ENCODE peak calls at places on chromosomes 7 and 10, in seven cellular contexts. One of them, this sample, is unnamed.

GRCh38 chr7:128351296-128352123 is 7.8 kb upstream of the RBM28 start:
- DNase-seq in activated CD4-positive, alpha-beta T cell treated with anti-CD3 and anti-CD28 coated beads for 1 hour: no peak
- DNase-seq in cardiac fibroblast: no peak
- DNase-seq in nucleus accumbens: no peak
- DNase-seq in stimulated activated CD8-positive, alpha-beta memory T cell treated with anti-CD3 and anti-CD28 coated beads, Interleukin-4, amount 100 ng/mL, for 1 hour: no peak
- DNase-seq in NCI-H187 treated with DMSO at 0.1 percent for 48 hours: no peak
- DNase-seq in hypothalamus: no peak
- DNase-seq in this sample: no peak

GRCh38 chr7:1922870-1923236 is 252.8 kb downstream of the ELFN1 start:
- DNase-seq in activated CD4-positive, alpha-beta T cell treated with anti-CD3 and anti-CD28 coated beads for 1 hour: no peak
- DNase-seq in cardiac fibroblast: no peak
- DNase-seq in nucleus accumbens: no peak
- DNase-seq in stimulated activated CD8-positive, alpha-beta memory T cell treated with anti-CD3 and anti-CD28 coated beads, Interleukin-4, amount 100 ng/mL, for 1 hour: no peak
- DNase-seq in NCI-H187 treated with DMSO at 0.1 percent for 48 hours: no peak
- DNase-seq in hypothalamus: no peak
- DNase-seq in this sample: no peak

GRCh38 chr10:101226506-101226887 is 2.8 kb downstream of the LBX1 start:
- DNase-seq in activated CD4-positive, alpha-beta T cell treated with anti-CD3 and anti-CD28 coated beads for 1 hour: no peak
- DNase-seq in cardiac fibroblast: no peak
- DNase-seq in nucleus accumbens: no peak
- DNase-seq in stimulated activated CD8-positive, alpha-beta memory T cell treated with anti-CD3 and anti-CD28 coated beads, Interleukin-4, amount 100 ng/mL, for 1 hour: no peak
- DNase-seq in NCI-H187 treated with DMSO at 0.1 percent for 48 hours: no peak
- DNase-seq in hypothalamus: no peak
- DNase-seq in this sample: no peak

GRCh38 chr10:69911571-69912528 is 110.1 kb downstream of the COL13A1 start:
- DNase-seq in activated CD4-positive, alpha-beta T cell treated with anti-CD3 and anti-CD28 coated beads for 1 hour: no peak
- DNase-seq in cardiac fibroblast: peak
- DNase-seq in nucleus accumbens: peak
- DNase-seq in stimulated activated CD8-positive, alpha-beta memory T cell treated with anti-CD3 and anti-CD28 coated beads, Interleukin-4, amount 100 ng/mL, for 1 hour: no peak
- DNase-seq in NCI-H187 treated with DMSO at 0.1 percent for 48 hours: no peak
- DNase-seq in hypothalamus: peak
- DNase-seq in this sample: no peak

GRCh38 chr10:128609460-128609859 is 483.2 kb upstream of the MKI67 start:
- DNase-seq in activated CD4-positive, alpha-beta T cell treated with anti-CD3 and anti-CD28 coated beads for 1 hour: no peak
- DNase-seq in cardiac fibroblast: no peak
- DNase-seq in nucleus accumbens: no peak
- DNase-seq in stimulated activated CD8-positive, alpha-beta memory T cell treated with anti-CD3 and anti-CD28 coated beads, Interleukin-4, amount 100 ng/mL, for 1 hour: no peak
- DNase-seq in NCI-H187 treated with DMSO at 0.1 percent for 48 hours: no peak
- DNase-seq in hypothalamus: no peak
- DNase-seq in this sample: no peak

GRCh38 chr10:91689731-91690168 is 56.9 kb upstream of the PPP1R3C start:
- DNase-seq in activated CD4-positive, alpha-beta T cell treated with anti-CD3 and anti-CD28 coated beads for 1 hour: no peak
- DNase-seq in cardiac fibroblast: peak
- DNase-seq in nucleus accumbens: no peak
- DNase-seq in stimulated activated CD8-positive, alpha-beta memory T cell treated with anti-CD3 and anti-CD28 coated beads, Interleukin-4, amount 100 ng/mL, for 1 hour: no peak
- DNase-seq in NCI-H187 treated with DMSO at 0.1 percent for 48 hours: no peak
- DNase-seq in hypothalamus: no peak
- DNase-seq in this sample: peak

GRCh38 chr10:70809011-70809611 is 6.6 kb upstream of the SGPL1 start:
- DNase-seq in activated CD4-positive, alpha-beta T cell treated with anti-CD3 and anti-CD28 coated beads for 1 hour: no peak
- DNase-seq in cardiac fibroblast: no peak
- DNase-seq in nucleus accumbens: no peak
- DNase-seq in stimulated activated CD8-positive, alpha-beta memory T cell treated with anti-CD3 and anti-CD28 coated beads, Interleukin-4, amount 100 ng/mL, for 1 hour: no peak
- DNase-seq in NCI-H187 treated with DMSO at 0.1 percent for 48 hours: no peak
- DNase-seq in hypothalamus: no peak
- DNase-seq in this sample: no peak

GRCh38 chr7:12757443-12757842 is 70.0 kb downstream of the ARL4A start:
- DNase-seq in activated CD4-positive, alpha-beta T cell treated with anti-CD3 and anti-CD28 coated beads for 1 hour: no peak
- DNase-seq in cardiac fibroblast: peak
- DNase-seq in nucleus accumbens: no peak
- DNase-seq in stimulated activated CD8-positive, alpha-beta memory T cell treated with anti-CD3 and anti-CD28 coated beads, Interleukin-4, amount 100 ng/mL, for 1 hour: no peak
- DNase-seq in NCI-H187 treated with DMSO at 0.1 percent for 48 hours: no peak
- DNase-seq in hypothalamus: no peak
- DNase-seq in this sample: peak

GRCh38 chr10:598415-599170 is 90.9 kb downstream of the DIP2C start:
- DNase-seq in activated CD4-positive, alpha-beta T cell treated with anti-CD3 and anti-CD28 coated beads for 1 hour: no peak
- DNase-seq in cardiac fibroblast: peak
- DNase-seq in nucleus accumbens: no peak
- DNase-seq in stimulated activated CD8-positive, alpha-beta memory T cell treated with anti-CD3 and anti-CD28 coated beads, Interleukin-4, amount 100 ng/mL, for 1 hour: no peak
- DNase-seq in NCI-H187 treated with DMSO at 0.1 percent for 48 hours: no peak
- DNase-seq in hypothalamus: no peak
- DNase-seq in this sample: peak

GRCh38 chr7:154881046-154881445 is 121.9 kb downstream of the PAXIP1 start:
- DNase-seq in activated CD4-positive, alpha-beta T cell treated with anti-CD3 and anti-CD28 coated beads for 1 hour: no peak
- DNase-seq in cardiac fibroblast: no peak
- DNase-seq in nucleus accumbens: no peak
- DNase-seq in stimulated activated CD8-positive, alpha-beta memory T cell treated with anti-CD3 and anti-CD28 coated beads, Interleukin-4, amount 100 ng/mL, for 1 hour: no peak
- DNase-seq in NCI-H187 treated with DMSO at 0.1 percent for 48 hours: no peak
- DNase-seq in hypothalamus: no peak
- DNase-seq in this sample: no peak

GRCh38 chr10:70740441-70741288 is 44.5 kb downstream of the TBATA start:
- DNase-seq in activated CD4-positive, alpha-beta T cell treated with anti-CD3 and anti-CD28 coated beads for 1 hour: no peak
- DNase-seq in cardiac fibroblast: no peak
- DNase-seq in nucleus accumbens: no peak
- DNase-seq in stimulated activated CD8-positive, alpha-beta memory T cell treated with anti-CD3 and anti-CD28 coated beads, Interleukin-4, amount 100 ng/mL, for 1 hour: no peak
- DNase-seq in NCI-H187 treated with DMSO at 0.1 percent for 48 hours: no peak
- DNase-seq in hypothalamus: no peak
- DNase-seq in this sample: no peak

GRCh38 chr10:124619195-124619594 is 125.0 kb downstream of the FAM53B start:
- DNase-seq in activated CD4-positive, alpha-beta T cell treated with anti-CD3 and anti-CD28 coated beads for 1 hour: no peak
- DNase-seq in cardiac fibroblast: no peak
- DNase-seq in nucleus accumbens: no peak
- DNase-seq in stimulated activated CD8-positive, alpha-beta memory T cell treated with anti-CD3 and anti-CD28 coated beads, Interleukin-4, amount 100 ng/mL, for 1 hour: no peak
- DNase-seq in NCI-H187 treated with DMSO at 0.1 percent for 48 hours: no peak
- DNase-seq in hypothalamus: no peak
- DNase-seq in this sample: no peak

GRCh38 chr10:42988069-42988468 is 88.8 kb upstream of the RET start:
- DNase-seq in activated CD4-positive, alpha-beta T cell treated with anti-CD3 and anti-CD28 coated beads for 1 hour: no peak
- DNase-seq in cardiac fibroblast: no peak
- DNase-seq in nucleus accumbens: no peak
- DNase-seq in stimulated activated CD8-positive, alpha-beta memory T cell treated with anti-CD3 and anti-CD28 coated beads, Interleukin-4, amount 100 ng/mL, for 1 hour: no peak
- DNase-seq in NCI-H187 treated with DMSO at 0.1 percent for 48 hours: no peak
- DNase-seq in hypothalamus: no peak
- DNase-seq in this sample: no peak

GRCh38 chr10:124983321-124983720 is 41.4 kb downstream of the ZRANB1 start:
- DNase-seq in activated CD4-positive, alpha-beta T cell treated with anti-CD3 and anti-CD28 coated beads for 1 hour: no peak
- DNase-seq in cardiac fibroblast: no peak
- DNase-seq in nucleus accumbens: no peak
- DNase-seq in stimulated activated CD8-positive, alpha-beta memory T cell treated with anti-CD3 and anti-CD28 coated beads, Interleukin-4, amount 100 ng/mL, for 1 hour: no peak
- DNase-seq in NCI-H187 treated with DMSO at 0.1 percent for 48 hours: no peak
- DNase-seq in hypothalamus: no peak
- DNase-seq in this sample: no peak

GRCh38 chr10:25758041-25758457 is 176.0 kb upstream of the MYO3A start:
- DNase-seq in activated CD4-positive, alpha-beta T cell treated with anti-CD3 and anti-CD28 coated beads for 1 hour: no peak
- DNase-seq in cardiac fibroblast: peak
- DNase-seq in nucleus accumbens: peak
- DNase-seq in stimulated activated CD8-positive, alpha-beta memory T cell treated with anti-CD3 and anti-CD28 coated beads, Interleukin-4, amount 100 ng/mL, for 1 hour: no peak
- DNase-seq in NCI-H187 treated with DMSO at 0.1 percent for 48 hours: peak
- DNase-seq in hypothalamus: peak
- DNase-seq in this sample: no peak

GRCh38 chr10:3096149-3096548 is 28.8 kb downstream of the PFKP start:
- DNase-seq in activated CD4-positive, alpha-beta T cell treated with anti-CD3 and anti-CD28 coated beads for 1 hour: no peak
- DNase-seq in cardiac fibroblast: no peak
- DNase-seq in nucleus accumbens: no peak
- DNase-seq in stimulated activated CD8-positive, alpha-beta memory T cell treated with anti-CD3 and anti-CD28 coated beads, Interleukin-4, amount 100 ng/mL, for 1 hour: no peak
- DNase-seq in NCI-H187 treated with DMSO at 0.1 percent for 48 hours: no peak
- DNase-seq in hypothalamus: no peak
- DNase-seq in this sample: no peak

GRCh38 chr7:148698397-148699023 is at the start of gene CUL1:
- DNase-seq in activated CD4-positive, alpha-beta T cell treated with anti-CD3 and anti-CD28 coated beads for 1 hour: peak
- DNase-seq in cardiac fibroblast: peak
- DNase-seq in nucleus accumbens: peak
- DNase-seq in stimulated activated CD8-positive, alpha-beta memory T cell treated with anti-CD3 and anti-CD28 coated beads, Interleukin-4, amount 100 ng/mL, for 1 hour: peak
- DNase-seq in NCI-H187 treated with DMSO at 0.1 percent for 48 hours: peak
- DNase-seq in hypothalamus: peak
- DNase-seq in this sample: peak

GRCh38 chr7:37430126-37430525 is 18.5 kb downstream of the ELMO1 start:
- DNase-seq in activated CD4-positive, alpha-beta T cell treated with anti-CD3 and anti-CD28 coated beads for 1 hour: no peak
- DNase-seq in cardiac fibroblast: no peak
- DNase-seq in nucleus accumbens: no peak
- DNase-seq in stimulated activated CD8-positive, alpha-beta memory T cell treated with anti-CD3 and anti-CD28 coated beads, Interleukin-4, amount 100 ng/mL, for 1 hour: no peak
- DNase-seq in NCI-H187 treated with DMSO at 0.1 percent for 48 hours: no peak
- DNase-seq in hypothalamus: no peak
- DNase-seq in this sample: no peak

GRCh38 chr7:151697515-151697895 is 177.8 kb upstream of the RHEB start:
- DNase-seq in activated CD4-positive, alpha-beta T cell treated with anti-CD3 and anti-CD28 coated beads for 1 hour: no peak
- DNase-seq in cardiac fibroblast: no peak
- DNase-seq in nucleus accumbens: no peak
- DNase-seq in stimulated activated CD8-positive, alpha-beta memory T cell treated with anti-CD3 and anti-CD28 coated beads, Interleukin-4, amount 100 ng/mL, for 1 hour: no peak
- DNase-seq in NCI-H187 treated with DMSO at 0.1 percent for 48 hours: no peak
- DNase-seq in hypothalamus: no peak
- DNase-seq in this sample: no peak